ENCODE peak calls at places on chromosomes 5 and 9, in ten cellular contexts. X is lung; H is IMR-90; P is pancreas; T is ascending aorta; A is stomach; Z is CD8-positive, alpha-beta T cell; K is mucosa of descending colon; U is endothelial cell of umbilical vein; J is H9. R is an unnamed sample. For H3K9me3, the result is how much of the 10 kb centered on the place peaks cover.

GRCh38 chr5:38078161-38078560 is 180.2 kb upstream of the EGFLAM start:
- DNase-seq in X (no peak), H (peak), P (no peak), T (no peak), A (no peak), Z (no peak), K (no peak), U (no peak), J (no peak), R (no peak)

GRCh38 chr5:96248152-96248551 is 184.9 kb downstream of the PCSK1 start:
- DNase-seq in X (no peak), H (no peak), P (no peak), T (no peak), A (no peak), Z (no peak), K (no peak), U (no peak), J (no peak), R (no peak)

GRCh38 chr5:15500326-15500958 is 462 bp downstream of the FBXL7 start:
- DNase-seq in X (peak), H (peak), P (no peak), T (peak), A (peak), Z (no peak), K (peak), U (peak), J (peak), R (peak)

GRCh38 chr9:14198544-14199510 is 115.1 kb downstream of the NFIB start:
- DNase-seq in X (no peak), H (no peak), P (peak), T (peak), A (peak), Z (no peak), K (peak), U (peak), J (no peak), R (peak)

GRCh38 chr5:163269624-163270023 is 167.8 kb upstream of the CCNG1 start:
- DNase-seq in X (no peak), H (no peak), P (no peak), T (no peak), A (no peak), Z (no peak), K (no peak), U (no peak), J (no peak), R (no peak)

GRCh38 chr5:58012103-58012502 is 447.8 kb downstream of the PLK2 start:
- DNase-seq in X (no peak), H (peak), P (no peak), T (no peak), A (no peak), Z (no peak), K (no peak), U (peak), J (no peak), R (no peak)

GRCh38 chr5:109987970-109988369 is 298.2 kb downstream of the MAN2A1 start:
- DNase-seq in X (no peak), H (no peak), P (no peak), T (no peak), A (no peak), Z (no peak), K (no peak), U (peak), J (no peak), R (no peak)

GRCh38 chr5:61089351-61089750 is 72.9 kb downstream of the SMIM15 start:
- DNase-seq in X (no peak), H (peak), P (no peak), T (no peak), A (no peak), Z (no peak), K (no peak), U (no peak), J (no peak), R (no peak)

GRCh38 chr5:113508756-113509155 is 4.7 kb upstream of the YTHDC2 start:
- DNase-seq in X (no peak), H (no peak), P (no peak), T (no peak), A (no peak), Z (no peak), K (no peak), U (no peak), J (no peak), R (no peak)

GRCh38 chr9:4970970-4971641 is 14.0 kb upstream of the JAK2 start:
- DNase-seq in X (no peak), H (no peak), P (no peak), T (no peak), A (peak), Z (no peak), K (no peak), U (no peak), J (no peak), R (no peak)

GRCh38 chr9:77305622-77306365 is 128.5 kb downstream of the VPS13A start:
- DNase-seq in X (no peak), H (peak), P (no peak), T (no peak), A (no peak), Z (no peak), K (no peak), U (no peak), J (no peak), R (no peak)

GRCh38 chr5:75050415-75050814 is 1.9 kb downstream of the GCNT4 start:
- DNase-seq in X (no peak), H (no peak), P (no peak), T (no peak), A (no peak), Z (no peak), K (no peak), U (peak), J (peak), R (no peak)
- TF ChIP-seq CTCF in X (no peak), H (peak), P (no peak), T (no peak), A (peak), Z (no peak), K (no peak), U (peak), J (peak), R (no peak)

DNA sequence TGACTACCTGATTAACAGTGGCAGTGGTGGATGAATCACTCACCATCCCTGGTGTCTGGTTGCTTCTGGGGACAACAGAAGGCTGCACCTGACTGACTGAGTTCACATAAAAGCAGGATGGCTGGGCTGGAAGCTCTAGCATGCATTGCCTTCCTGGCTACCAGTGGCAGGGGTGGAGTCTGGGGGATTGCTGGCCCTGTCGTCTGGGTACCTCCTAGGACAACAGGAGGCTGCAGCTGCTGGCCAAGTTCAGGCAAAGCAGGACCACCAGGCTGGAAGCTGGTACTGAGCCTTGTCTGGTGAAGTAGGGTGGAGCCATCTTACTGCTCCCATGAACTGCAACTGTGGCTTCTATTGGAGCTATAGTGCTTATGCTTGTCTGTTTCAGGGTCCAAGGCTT is 480.8 kb upstream of the CTNND2 start:
- DNase-seq in X (no peak), H (no peak), P (no peak), T (no peak), A (no peak), Z (no peak), K (no peak), U (no peak), J (no peak), R (no peak)
- H3K9me3 ChIP-seq in X (under half), H (under half), P (under half), T (under half), A (under half), Z (under half), K (under half), U (under half), J (under half), R (under half)

DNA sequence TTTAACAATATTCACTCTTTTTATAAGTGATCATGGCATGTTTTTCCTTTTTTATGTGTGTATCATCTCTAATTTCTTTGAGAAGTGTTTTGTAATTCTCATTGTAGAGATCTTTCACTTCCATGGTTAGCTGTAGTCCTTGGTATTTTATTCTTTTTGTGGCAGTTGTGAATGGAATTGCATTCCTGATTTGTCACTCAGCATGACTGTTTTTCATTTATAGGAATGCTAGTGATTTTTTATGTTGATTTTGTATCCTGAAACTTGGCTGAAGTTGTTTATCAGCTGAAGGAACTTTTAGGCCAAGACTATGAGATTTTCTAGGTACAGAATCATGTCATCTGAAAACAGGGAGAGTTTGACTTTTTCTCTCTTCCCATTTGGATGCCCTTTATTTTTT is 13.1 kb upstream of the SPINK13 start:
- DNase-seq in X (no peak), H (no peak), P (no peak), T (no peak), A (no peak), Z (no peak), K (no peak), U (no peak), J (no peak), R (no peak)
- TF ChIP-seq CTCF in X (no peak), H (no peak), P (no peak), T (no peak), A (no peak), Z (no peak), K (no peak), U (no peak), J (no peak), R (no peak)

DNA sequence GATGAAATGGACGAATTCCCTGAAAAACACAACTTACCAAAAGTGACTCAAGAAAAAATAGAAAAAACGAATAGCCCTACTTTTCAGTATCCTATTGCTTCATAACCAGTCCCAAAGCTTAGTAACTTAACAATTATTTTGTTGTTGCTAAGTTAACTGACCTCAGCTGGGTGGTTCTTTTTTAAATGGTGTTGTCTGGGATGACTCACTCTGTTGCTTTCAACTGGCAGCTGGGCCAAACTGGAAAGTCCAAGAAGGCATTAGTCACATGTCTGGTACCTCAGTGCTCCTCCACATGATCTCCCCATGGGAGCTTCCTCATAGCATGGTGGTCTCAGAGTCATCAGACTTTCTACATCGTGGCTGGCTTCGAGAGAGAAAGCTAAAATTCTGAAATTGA is 47.8 kb upstream of the ADAMTS2 start:
- DNase-seq in X (no peak), H (peak), P (no peak), T (no peak), A (peak), Z (no peak), K (no peak), U (no peak), J (peak), R (no peak)
- H3K9me3 ChIP-seq in X (under half), H (under half), P (under half), T (under half), A (under half), Z (under half), K (under half), U (under half), J (under half), R (under half)

GRCh38 chr9:33737811-33738606 is 57.4 kb upstream of the PRSS3 start:
- DNase-seq in X (peak), H (peak), P (peak), T (no peak), A (peak), Z (no peak), K (no peak), U (peak), J (peak), R (no peak)
- TF ChIP-seq CTCF in X (peak), H (peak), P (peak), T (no peak), A (peak), Z (peak), K (peak), U (peak), J (peak), R (peak)

GRCh38 chr9:111529787-111530186 is 4.8 kb downstream of the ZNF483 start:
- DNase-seq in X (no peak), H (no peak), P (no peak), T (no peak), A (no peak), Z (no peak), K (no peak), U (no peak), J (peak), R (no peak)
- H3K9me3 ChIP-seq in X (under half), H (under half), P (under half), T (half or more), A (under half), Z (under half), K (under half), U (under half), J (under half), R (under half)

GRCh38 chr5:54985301-54986268 is at the start of gene ESM1:
- DNase-seq in X (no peak), H (peak), P (no peak), T (no peak), A (no peak), Z (no peak), K (no peak), U (peak), J (no peak), R (no peak)
- TF ChIP-seq CTCF in X (no peak), H (no peak), P (no peak), T (no peak), A (no peak), Z (no peak), K (no peak), U (peak), J (peak), R (no peak)

GRCh38 chr9:132955123-132955522 is 10.7 kb upstream of the TSC1 start:
- DNase-seq in X (no peak), H (no peak), P (no peak), T (no peak), A (no peak), Z (no peak), K (no peak), U (no peak), J (no peak), R (no peak)
- H3K9me3 ChIP-seq in X (under half), H (under half), P (under half), T (under half), A (under half), Z (under half), K (under half), U (under half), J (under half), R (under half)

R was measured in heart right ventricle.